ENCODE peak calls at places on chromosomes 16 and 17, in ten cellular contexts. D is A549, P is transverse colon, O is tibial nerve, H is H1, B is suprapubic skin, T is ovary, S is K562, Y is stomach, X is esophagus muscularis mucosa. U is an unnamed sample. For H3K4me1, the result is how much of the 10 kb centered on the place peaks cover.

GRCh38 chr17:32386844-32387243 is 36.9 kb downstream of the ZNF207 start:
- DNase-seq in H (no peak), D (no peak), B (no peak), O (no peak), X (no peak), S (no peak), P (no peak), Y (no peak), T (no peak), U (no peak)

GRCh38 chr17:80058311-80058955 is 22.0 kb downstream of the CCDC40 start:
- DNase-seq in T (no peak), S (no peak), H (no peak), O (no peak), D (no peak), B (no peak), Y (no peak), P (no peak), X (no peak), U (no peak)

GRCh38 chr16:457732-458400 is 32.4 kb downstream of the RAB11FIP3 start:
- DNase-seq in Y (no peak), H (no peak), P (no peak), T (peak), D (no peak), O (no peak), S (no peak), B (no peak), X (no peak), U (no peak)

GRCh38 chr16:21302454-21302853 is 24.4 kb upstream of the CRYM start:
- DNase-seq in Y (no peak), D (no peak), T (no peak), H (no peak), S (no peak), O (no peak), P (no peak), X (no peak), B (no peak), U (no peak)

GRCh38 chr16:78105517-78105916 is 6.1 kb downstream of the WWOX start:
- DNase-seq in T (no peak), O (no peak), B (no peak), S (no peak), P (no peak), D (no peak), H (no peak), Y (no peak), X (no peak), U (no peak)

GRCh38 chr16:50563989-50564388 is 15.8 kb downstream of the NKD1 start:
- DNase-seq in P (no peak), H (no peak), O (no peak), T (no peak), B (no peak), D (no peak), Y (no peak), X (no peak), S (no peak), U (no peak)

GRCh38 chr16:24482681-24483202 is 56.6 kb upstream of the RBBP6 start:
- DNase-seq in P (no peak), T (no peak), H (peak), Y (no peak), X (no peak), D (no peak), S (no peak), B (no peak), O (no peak), U (no peak)

GRCh38 chr16:29649560-29650494 is 13.2 kb upstream of the SPN start:
- DNase-seq in H (no peak), D (no peak), Y (no peak), P (no peak), O (no peak), T (no peak), B (no peak), S (no peak), X (no peak), U (no peak)

GRCh38 chr17:50560931-50561750 is 626 bp downstream of the CACNA1G start:
- DNase-seq in O (no peak), T (peak), S (no peak), D (no peak), X (no peak), H (no peak), Y (no peak), P (no peak), B (no peak), U (no peak)

GRCh38 chr16:73549960-73550359 is 502.0 kb upstream of the ZFHX3 start:
- DNase-seq in Y (no peak), S (no peak), H (no peak), O (no peak), B (no peak), X (no peak), P (no peak), T (no peak), D (no peak), U (no peak)

GRCh38 chr17:49003557-49004511 is 6.6 kb downstream of the IGF2BP1 start:
- DNase-seq in S (peak), T (no peak), H (no peak), B (peak), P (no peak), Y (no peak), D (no peak), X (peak), O (no peak), U (no peak)

GRCh38 chr16:27717726-27718125 is 167.8 kb downstream of the KATNIP start:
- DNase-seq in O (no peak), P (no peak), H (no peak), S (no peak), Y (no peak), D (no peak), X (no peak), B (no peak), T (no peak), U (peak)

GRCh38 chr17:7479389-7480192 is at the start of gene ZBTB4:
- DNase-seq in T (peak), P (peak), X (peak), O (no peak), H (no peak), Y (peak), S (peak), B (no peak), D (peak), U (peak)

GRCh38 chr17:44636562-44636961 is 19.7 kb upstream of the MEIOC start:
- DNase-seq in P (no peak), S (no peak), X (no peak), H (no peak), B (no peak), D (peak), T (no peak), O (no peak), Y (no peak), U (no peak)

GRCh38 chr17:45144199-45145034 is 3.9 kb upstream of the HEXIM1 start:
- DNase-seq in P (peak), S (peak), H (no peak), Y (peak), T (peak), O (no peak), D (no peak), B (no peak), X (no peak), U (peak)

GRCh38 chr16:15836074-15836473 is 20.8 kb downstream of the MYH11 start:
- DNase-seq in H (no peak), S (no peak), T (no peak), X (no peak), O (no peak), Y (no peak), D (no peak), B (no peak), P (no peak), U (no peak)

GRCh38 chr16:54171855-54172537 is 114.6 kb downstream of the IRX3 start:
- DNase-seq in O (no peak), S (no peak), T (no peak), Y (no peak), X (no peak), H (no peak), B (no peak), P (no peak), D (no peak), U (no peak)

GRCh38 chr16:12917246-12917645 is 15.8 kb downstream of the SHISA9 start:
- DNase-seq in T (no peak), X (no peak), S (no peak), P (no peak), B (no peak), H (no peak), O (no peak), Y (no peak), D (no peak), U (no peak)

GRCh38 chr17:45432405-45433113 is at the start of gene ARHGAP27:
- DNase-seq in X (no peak), T (no peak), P (peak), H (no peak), O (no peak), S (peak), D (no peak), Y (peak), B (no peak), U (peak)

GRCh38 chr17:5943991-5944390 is 126.2 kb upstream of the WSCD1 start:
- DNase-seq in S (no peak), H (no peak), Y (no peak), B (no peak), T (no peak), P (no peak), D (no peak), O (no peak), X (no peak), U (no peak)

GRCh38 chr17:57506253-57506911 is 238.7 kb downstream of the CCDC182 start:
- DNase-seq in S (no peak), Y (no peak), B (no peak), O (no peak), P (no peak), H (no peak), X (no peak), D (no peak), T (no peak), U (no peak)
- H3K4me1 ChIP-seq in S (under half), Y (under half), B (under half), O (under half), P (under half), H (under half), X (under half), D (under half), T (under half), U (under half)

GRCh38 chr17:3916013-3916696 is at the start of gene P2RX1:
- DNase-seq in X (no peak), B (no peak), H (no peak), Y (peak), T (peak), O (no peak), D (no peak), S (peak), P (peak), U (no peak)
- TF ChIP-seq EP300 in X (no peak), B (no peak), H (no peak), Y (no peak), T (no peak), O (no peak), D (no peak), S (peak), P (no peak), U (no peak)

DNA sequence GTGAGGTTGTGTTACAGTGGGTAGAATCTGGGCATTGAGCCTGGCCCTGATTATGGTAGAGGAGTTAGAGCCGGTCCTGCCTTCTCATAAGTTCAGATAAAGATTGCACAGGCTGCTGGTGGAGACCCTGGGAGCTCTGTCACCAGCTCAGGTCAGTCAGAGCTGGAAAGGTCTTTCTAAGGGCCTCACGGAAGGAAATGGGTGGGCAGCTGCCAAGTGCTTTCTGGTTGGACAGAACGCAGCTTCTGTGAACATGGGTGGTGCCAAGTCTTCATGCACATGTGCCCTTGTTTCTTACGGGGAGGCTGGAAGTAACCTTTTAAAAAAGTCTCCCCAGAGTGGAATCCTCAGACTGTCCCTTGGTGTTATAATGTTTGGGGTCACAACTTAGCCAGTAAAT is 14.9 kb downstream of the ALKBH5 start:
- DNase-seq in H (no peak), D (no peak), P (no peak), Y (no peak), S (no peak), T (no peak), B (no peak), O (no peak), X (no peak), U (no peak)
- H3K4me1 ChIP-seq in H (under half), D (under half), P (under half), Y (half or more), S (under half), T (under half), B (under half), O (under half), X (half or more), U (under half)

DNA sequence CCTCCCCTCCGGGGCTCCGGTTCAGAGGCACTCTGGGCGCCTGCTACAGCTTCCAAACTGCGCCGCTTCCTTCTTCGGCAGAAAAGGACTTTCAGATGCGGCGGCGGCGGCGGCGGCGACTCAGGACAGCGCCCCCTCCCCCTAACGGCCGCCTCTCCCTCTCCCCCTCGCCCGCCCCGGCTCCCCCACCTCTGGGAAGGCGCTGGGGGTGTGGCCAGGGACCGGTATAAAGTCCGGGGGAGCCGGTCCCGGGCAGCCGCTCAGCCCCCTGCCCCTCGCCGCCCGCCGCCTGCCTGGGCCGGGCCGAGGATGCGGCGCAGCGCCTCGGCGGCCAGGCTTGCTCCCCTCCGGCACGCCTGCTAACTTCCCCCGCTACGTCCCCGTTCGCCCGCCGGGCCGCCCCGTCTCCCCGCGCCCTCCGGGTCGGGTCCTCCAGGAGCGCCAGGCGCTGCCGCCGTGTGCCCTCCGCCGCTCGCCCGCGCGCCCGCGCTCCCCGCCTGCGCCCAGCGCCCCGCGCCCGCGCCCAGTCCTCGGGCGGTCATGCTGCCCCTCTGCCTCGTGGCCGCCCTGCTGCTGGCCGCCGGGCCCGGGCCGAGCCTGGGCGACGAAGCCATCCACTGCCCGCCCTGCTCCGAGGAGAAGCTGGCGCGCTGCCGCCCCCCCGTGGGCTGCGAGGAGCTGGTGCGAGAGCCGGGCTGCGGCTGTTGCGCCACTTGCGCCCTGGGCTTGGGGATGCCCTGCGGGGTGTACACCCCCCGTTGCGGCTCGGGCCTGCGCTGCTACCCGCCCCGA is at the start of gene IGFBP4:
- DNase-seq in O (peak), P (peak), D (peak), T (peak), S (peak), Y (peak), X (no peak), B (peak), H (no peak), U (peak)
- TF ChIP-seq EP300 in O (peak), P (no peak), D (no peak), T (no peak), S (no peak), Y (no peak), X (no peak), B (no peak), H (no peak), U (no peak)

GRCh38 chr16:4103741-4104140 is 12.5 kb downstream of the ADCY9 start:
- DNase-seq in B (no peak), Y (no peak), P (no peak), X (no peak), H (no peak), D (no peak), T (no peak), S (no peak), O (no peak), U (peak)
- H3K4me1 ChIP-seq in B (under half), Y (under half), P (under half), X (under half), H (under half), D (under half), T (under half), S (under half), O (under half), U (under half)

GRCh38 chr17:17739388-17740066 is 58.3 kb downstream of the RAI1 start:
- DNase-seq in T (peak), D (peak), Y (peak), H (no peak), S (peak), O (no peak), P (peak), X (no peak), B (no peak), U (peak)
- TF ChIP-seq EP300 in T (no peak), D (no peak), Y (no peak), H (no peak), S (no peak), O (peak), P (no peak), X (no peak), B (no peak), U (no peak)

DNA sequence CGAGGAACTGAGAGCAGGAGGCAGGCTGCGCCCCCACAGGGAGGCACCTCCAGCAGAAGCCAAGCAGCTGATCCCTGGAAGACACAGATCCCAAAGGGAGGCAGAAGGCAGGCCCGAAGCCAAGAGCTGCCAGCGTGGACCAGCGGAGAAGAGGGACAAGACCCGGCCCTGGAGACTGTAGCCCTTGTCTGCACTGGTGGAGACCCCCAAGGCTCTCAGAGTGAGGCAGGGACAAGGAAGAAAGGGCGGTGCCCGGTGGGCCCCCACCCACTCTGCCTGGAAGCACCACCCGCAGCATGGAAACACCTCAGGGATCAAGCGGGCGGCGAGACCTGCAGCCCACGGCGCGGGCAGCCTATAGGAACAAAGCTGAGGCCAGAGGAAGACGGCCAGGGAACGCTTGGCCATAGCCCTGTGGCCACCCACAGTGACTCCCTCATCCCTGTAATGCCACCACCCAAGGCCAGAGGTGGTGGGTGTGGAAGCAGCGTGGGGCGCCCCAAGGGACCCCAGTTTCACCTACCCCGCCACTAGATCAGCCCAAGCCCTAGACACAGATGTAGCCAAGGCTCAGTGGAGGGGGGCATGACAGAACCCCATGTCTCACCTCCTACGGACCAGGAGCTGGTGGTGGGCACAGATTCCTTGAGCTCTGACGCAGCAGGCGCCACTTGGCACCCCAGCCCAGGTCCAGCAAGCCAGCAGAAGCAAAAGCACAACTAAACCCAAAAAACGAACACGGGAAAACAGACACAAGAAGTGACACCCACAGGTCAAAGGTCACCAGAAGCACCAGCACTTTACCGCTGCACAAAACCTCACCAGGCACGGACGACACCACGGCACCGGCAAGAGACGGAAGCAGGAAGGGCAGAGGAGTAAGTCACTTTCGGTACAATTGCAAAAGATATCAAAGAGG is 2.9 kb upstream of the SIRT7 start:
- DNase-seq in Y (no peak), B (no peak), X (no peak), S (no peak), T (no peak), H (no peak), O (no peak), P (no peak), D (no peak), U (no peak)
- H3K4me1 ChIP-seq in Y (half or more), B (half or more), X (under half), S (half or more), T (under half), H (under half), O (under half), P (half or more), D (half or more), U (half or more)

DNA sequence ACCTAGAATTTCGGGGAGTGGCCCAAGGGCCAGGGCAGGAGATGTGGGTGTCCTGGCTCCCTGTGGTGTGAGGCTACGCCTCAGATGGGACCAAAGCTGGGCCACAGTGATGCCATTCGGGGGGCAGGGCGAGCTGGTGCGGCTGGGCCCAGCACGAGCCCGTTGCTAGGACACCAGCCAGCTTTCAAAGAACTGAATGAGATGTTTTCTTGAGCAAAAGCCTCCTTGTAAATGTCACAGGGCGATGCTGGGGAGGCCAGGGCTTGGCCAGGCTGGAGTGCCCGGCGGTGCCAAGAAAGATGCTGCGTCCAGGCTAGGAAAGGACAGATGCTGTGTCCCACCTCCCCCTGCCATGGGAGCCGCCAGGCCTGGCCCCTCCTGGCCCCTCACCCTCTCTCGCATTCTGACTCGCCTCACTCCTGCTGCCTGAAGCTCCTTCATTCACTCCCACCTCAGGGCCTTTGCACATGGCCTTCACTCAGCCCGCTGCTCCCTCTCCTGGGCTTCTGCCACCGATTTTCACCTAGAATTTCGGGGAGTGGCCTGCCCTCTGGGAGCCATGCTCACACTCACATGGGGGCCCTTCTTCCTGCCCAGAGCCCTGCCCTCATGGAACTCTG is 39.1 kb downstream of the CPNE2 start:
- DNase-seq in O (no peak), P (no peak), S (no peak), Y (no peak), D (no peak), B (no peak), H (no peak), T (no peak), X (no peak), U (peak)
- TF ChIP-seq EP300 in O (peak), P (no peak), S (no peak), Y (no peak), D (no peak), B (no peak), H (no peak), T (no peak), X (no peak), U (no peak)

DNA sequence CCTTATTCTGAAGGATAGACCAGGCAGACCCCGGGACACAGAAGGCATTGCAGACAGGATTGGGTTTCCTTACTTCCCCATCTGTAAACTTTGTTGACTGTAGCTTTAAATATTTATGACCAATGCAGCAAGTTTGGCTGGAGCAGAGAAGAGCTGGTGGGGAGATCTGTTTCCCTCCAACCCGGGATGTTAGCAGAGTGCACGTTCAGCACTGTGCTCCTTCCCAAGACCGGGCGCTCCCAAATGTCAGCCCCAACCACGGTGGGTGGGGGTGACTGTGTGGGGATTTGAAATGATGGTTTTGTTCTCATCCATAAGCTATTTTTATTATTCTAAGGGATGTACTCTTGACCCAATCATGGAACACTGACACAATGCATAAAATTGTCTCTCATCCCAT is 163.9 kb upstream of the DYNLRB2 start:
- DNase-seq in S (no peak), P (no peak), H (no peak), T (no peak), O (no peak), D (no peak), X (no peak), B (no peak), Y (no peak), U (no peak)
- H3K4me1 ChIP-seq in S (under half), P (under half), H (under half), T (under half), O (under half), D (under half), X (under half), B (under half), Y (under half), U (under half)